ENCODE peak calls at places on chromosomes 1 and 21, in nine cellular contexts. One of them, this sample, is unnamed.

GRCh38 chr1:25427696-25428095 is 3.0 kb upstream of the MACO1 start:
- DNase-seq in T-cell: no peak
- DNase-seq in stimulated activated naive CD8-positive, alpha-beta T cell treated with anti-CD3 and anti-CD28 coated beads, Interleukin-15, Interleukin-2, amounts not matched to agents 100 U/mL and 50 U/mL, for 24 hours: no peak
- DNase-seq in substantia nigra: no peak
- DNase-seq in naive thymus-derived CD4-positive, alpha-beta T cell: no peak
- DNase-seq in lower leg skin: no peak
- DNase-seq in hypothalamus: no peak
- DNase-seq in GM04503: no peak
- DNase-seq in mesendoderm: no peak
- DNase-seq in this sample: no peak

GRCh38 chr1:28885472-28885877 is 28.9 kb upstream of the EPB41 start:
- DNase-seq in T-cell: no peak
- DNase-seq in stimulated activated naive CD8-positive, alpha-beta T cell treated with anti-CD3 and anti-CD28 coated beads, Interleukin-15, Interleukin-2, amounts not matched to agents 100 U/mL and 50 U/mL, for 24 hours: no peak
- DNase-seq in substantia nigra: no peak
- DNase-seq in naive thymus-derived CD4-positive, alpha-beta T cell: no peak
- DNase-seq in lower leg skin: no peak
- DNase-seq in hypothalamus: no peak
- DNase-seq in GM04503: no peak
- DNase-seq in mesendoderm: no peak
- DNase-seq in this sample: no peak

GRCh38 chr1:56291374-56291841 is 288.0 kb downstream of the PLPP3 start:
- DNase-seq in T-cell: no peak
- DNase-seq in stimulated activated naive CD8-positive, alpha-beta T cell treated with anti-CD3 and anti-CD28 coated beads, Interleukin-15, Interleukin-2, amounts not matched to agents 100 U/mL and 50 U/mL, for 24 hours: no peak
- DNase-seq in substantia nigra: no peak
- DNase-seq in naive thymus-derived CD4-positive, alpha-beta T cell: no peak
- DNase-seq in lower leg skin: no peak
- DNase-seq in hypothalamus: no peak
- DNase-seq in GM04503: no peak
- DNase-seq in mesendoderm: peak
- DNase-seq in this sample: no peak

GRCh38 chr1:2103901-2104590 is 53.8 kb downstream of the PRKCZ start:
- DNase-seq in T-cell: no peak
- DNase-seq in stimulated activated naive CD8-positive, alpha-beta T cell treated with anti-CD3 and anti-CD28 coated beads, Interleukin-15, Interleukin-2, amounts not matched to agents 100 U/mL and 50 U/mL, for 24 hours: no peak
- DNase-seq in substantia nigra: no peak
- DNase-seq in naive thymus-derived CD4-positive, alpha-beta T cell: no peak
- DNase-seq in lower leg skin: no peak
- DNase-seq in hypothalamus: no peak
- DNase-seq in GM04503: no peak
- DNase-seq in mesendoderm: no peak
- DNase-seq in this sample: no peak

GRCh38 chr1:66637146-66637545 is 103.2 kb downstream of the SGIP1 start:
- DNase-seq in T-cell: no peak
- DNase-seq in stimulated activated naive CD8-positive, alpha-beta T cell treated with anti-CD3 and anti-CD28 coated beads, Interleukin-15, Interleukin-2, amounts not matched to agents 100 U/mL and 50 U/mL, for 24 hours: no peak
- DNase-seq in substantia nigra: no peak
- DNase-seq in naive thymus-derived CD4-positive, alpha-beta T cell: no peak
- DNase-seq in lower leg skin: no peak
- DNase-seq in hypothalamus: no peak
- DNase-seq in GM04503: no peak
- DNase-seq in mesendoderm: no peak
- DNase-seq in this sample: no peak

GRCh38 chr1:220990417-220991337 is 111.4 kb downstream of the HLX start:
- DNase-seq in T-cell: no peak
- DNase-seq in stimulated activated naive CD8-positive, alpha-beta T cell treated with anti-CD3 and anti-CD28 coated beads, Interleukin-15, Interleukin-2, amounts not matched to agents 100 U/mL and 50 U/mL, for 24 hours: no peak
- DNase-seq in substantia nigra: no peak
- DNase-seq in naive thymus-derived CD4-positive, alpha-beta T cell: no peak
- DNase-seq in lower leg skin: no peak
- DNase-seq in hypothalamus: no peak
- DNase-seq in GM04503: no peak
- DNase-seq in mesendoderm: peak
- DNase-seq in this sample: peak

GRCh38 chr21:28207776-28208175 is 784.9 kb downstream of the LTN1 start:
- DNase-seq in T-cell: no peak
- DNase-seq in stimulated activated naive CD8-positive, alpha-beta T cell treated with anti-CD3 and anti-CD28 coated beads, Interleukin-15, Interleukin-2, amounts not matched to agents 100 U/mL and 50 U/mL, for 24 hours: no peak
- DNase-seq in substantia nigra: no peak
- DNase-seq in naive thymus-derived CD4-positive, alpha-beta T cell: no peak
- DNase-seq in lower leg skin: no peak
- DNase-seq in hypothalamus: no peak
- DNase-seq in GM04503: peak
- DNase-seq in mesendoderm: no peak
- DNase-seq in this sample: no peak

GRCh38 chr1:116852910-116853309 is 56.8 kb upstream of the PTGFRN start:
- DNase-seq in T-cell: no peak
- DNase-seq in stimulated activated naive CD8-positive, alpha-beta T cell treated with anti-CD3 and anti-CD28 coated beads, Interleukin-15, Interleukin-2, amounts not matched to agents 100 U/mL and 50 U/mL, for 24 hours: no peak
- DNase-seq in substantia nigra: no peak
- DNase-seq in naive thymus-derived CD4-positive, alpha-beta T cell: no peak
- DNase-seq in lower leg skin: no peak
- DNase-seq in hypothalamus: no peak
- DNase-seq in GM04503: no peak
- DNase-seq in mesendoderm: peak
- DNase-seq in this sample: no peak

GRCh38 chr21:43893536-43894205 is 28.6 kb downstream of the AGPAT3 start:
- DNase-seq in T-cell: peak
- DNase-seq in stimulated activated naive CD8-positive, alpha-beta T cell treated with anti-CD3 and anti-CD28 coated beads, Interleukin-15, Interleukin-2, amounts not matched to agents 100 U/mL and 50 U/mL, for 24 hours: peak
- DNase-seq in substantia nigra: no peak
- DNase-seq in naive thymus-derived CD4-positive, alpha-beta T cell: peak
- DNase-seq in lower leg skin: no peak
- DNase-seq in hypothalamus: no peak
- DNase-seq in GM04503: no peak
- DNase-seq in mesendoderm: no peak
- DNase-seq in this sample: no peak

GRCh38 chr21:37453350-37453749 is 86.8 kb downstream of the DYRK1A start:
- DNase-seq in T-cell: no peak
- DNase-seq in stimulated activated naive CD8-positive, alpha-beta T cell treated with anti-CD3 and anti-CD28 coated beads, Interleukin-15, Interleukin-2, amounts not matched to agents 100 U/mL and 50 U/mL, for 24 hours: no peak
- DNase-seq in substantia nigra: no peak
- DNase-seq in naive thymus-derived CD4-positive, alpha-beta T cell: no peak
- DNase-seq in lower leg skin: no peak
- DNase-seq in hypothalamus: no peak
- DNase-seq in GM04503: no peak
- DNase-seq in mesendoderm: no peak
- DNase-seq in this sample: no peak

GRCh38 chr1:220680085-220680687 is 10.0 kb upstream of the C1orf115 start:
- DNase-seq in T-cell: no peak
- DNase-seq in stimulated activated naive CD8-positive, alpha-beta T cell treated with anti-CD3 and anti-CD28 coated beads, Interleukin-15, Interleukin-2, amounts not matched to agents 100 U/mL and 50 U/mL, for 24 hours: no peak
- DNase-seq in substantia nigra: no peak
- DNase-seq in naive thymus-derived CD4-positive, alpha-beta T cell: no peak
- DNase-seq in lower leg skin: no peak
- DNase-seq in hypothalamus: no peak
- DNase-seq in GM04503: no peak
- DNase-seq in mesendoderm: peak
- DNase-seq in this sample: no peak

GRCh38 chr1:229093258-229093540 is 177.7 kb upstream of the RAB4A start:
- DNase-seq in T-cell: no peak
- DNase-seq in stimulated activated naive CD8-positive, alpha-beta T cell treated with anti-CD3 and anti-CD28 coated beads, Interleukin-15, Interleukin-2, amounts not matched to agents 100 U/mL and 50 U/mL, for 24 hours: no peak
- DNase-seq in substantia nigra: no peak
- DNase-seq in naive thymus-derived CD4-positive, alpha-beta T cell: no peak
- DNase-seq in lower leg skin: no peak
- DNase-seq in hypothalamus: no peak
- DNase-seq in GM04503: no peak
- DNase-seq in mesendoderm: no peak
- DNase-seq in this sample: no peak

GRCh38 chr1:106222415-106222814 is 834.1 kb upstream of the PRMT6 start:
- DNase-seq in T-cell: no peak
- DNase-seq in stimulated activated naive CD8-positive, alpha-beta T cell treated with anti-CD3 and anti-CD28 coated beads, Interleukin-15, Interleukin-2, amounts not matched to agents 100 U/mL and 50 U/mL, for 24 hours: no peak
- DNase-seq in substantia nigra: no peak
- DNase-seq in naive thymus-derived CD4-positive, alpha-beta T cell: no peak
- DNase-seq in lower leg skin: no peak
- DNase-seq in hypothalamus: no peak
- DNase-seq in GM04503: no peak
- DNase-seq in mesendoderm: peak
- DNase-seq in this sample: peak

GRCh38 chr1:54273837-54274192 is 73.8 kb downstream of the MRPL37 start:
- DNase-seq in T-cell: no peak
- DNase-seq in stimulated activated naive CD8-positive, alpha-beta T cell treated with anti-CD3 and anti-CD28 coated beads, Interleukin-15, Interleukin-2, amounts not matched to agents 100 U/mL and 50 U/mL, for 24 hours: no peak
- DNase-seq in substantia nigra: peak
- DNase-seq in naive thymus-derived CD4-positive, alpha-beta T cell: no peak
- DNase-seq in lower leg skin: peak
- DNase-seq in hypothalamus: no peak
- DNase-seq in GM04503: no peak
- DNase-seq in mesendoderm: peak
- DNase-seq in this sample: peak

GRCh38 chr1:246971322-246971721 is 36.5 kb downstream of the ZNF695 start:
- DNase-seq in T-cell: peak
- DNase-seq in stimulated activated naive CD8-positive, alpha-beta T cell treated with anti-CD3 and anti-CD28 coated beads, Interleukin-15, Interleukin-2, amounts not matched to agents 100 U/mL and 50 U/mL, for 24 hours: peak
- DNase-seq in substantia nigra: peak
- DNase-seq in naive thymus-derived CD4-positive, alpha-beta T cell: peak
- DNase-seq in lower leg skin: peak
- DNase-seq in hypothalamus: no peak
- DNase-seq in GM04503: no peak
- DNase-seq in mesendoderm: peak
- DNase-seq in this sample: peak

GRCh38 chr1:95635820-95636219 is 401.8 kb downstream of the RWDD3 start:
- DNase-seq in T-cell: no peak
- DNase-seq in stimulated activated naive CD8-positive, alpha-beta T cell treated with anti-CD3 and anti-CD28 coated beads, Interleukin-15, Interleukin-2, amounts not matched to agents 100 U/mL and 50 U/mL, for 24 hours: no peak
- DNase-seq in substantia nigra: no peak
- DNase-seq in naive thymus-derived CD4-positive, alpha-beta T cell: no peak
- DNase-seq in lower leg skin: no peak
- DNase-seq in hypothalamus: no peak
- DNase-seq in GM04503: no peak
- DNase-seq in mesendoderm: no peak
- DNase-seq in this sample: no peak

GRCh38 chr1:188363943-188364342 is 1535.2 kb downstream of the PLA2G4A start:
- DNase-seq in T-cell: no peak
- DNase-seq in stimulated activated naive CD8-positive, alpha-beta T cell treated with anti-CD3 and anti-CD28 coated beads, Interleukin-15, Interleukin-2, amounts not matched to agents 100 U/mL and 50 U/mL, for 24 hours: no peak
- DNase-seq in substantia nigra: no peak
- DNase-seq in naive thymus-derived CD4-positive, alpha-beta T cell: no peak
- DNase-seq in lower leg skin: no peak
- DNase-seq in hypothalamus: no peak
- DNase-seq in GM04503: no peak
- DNase-seq in mesendoderm: no peak
- DNase-seq in this sample: no peak

GRCh38 chr1:234998174-234998741 is 130.4 kb downstream of the TOMM20 start:
- DNase-seq in T-cell: no peak
- DNase-seq in stimulated activated naive CD8-positive, alpha-beta T cell treated with anti-CD3 and anti-CD28 coated beads, Interleukin-15, Interleukin-2, amounts not matched to agents 100 U/mL and 50 U/mL, for 24 hours: no peak
- DNase-seq in substantia nigra: peak
- DNase-seq in naive thymus-derived CD4-positive, alpha-beta T cell: no peak
- DNase-seq in lower leg skin: peak
- DNase-seq in hypothalamus: no peak
- DNase-seq in GM04503: no peak
- DNase-seq in mesendoderm: peak
- DNase-seq in this sample: peak

GRCh38 chr1:4650981-4651380 is 3.4 kb upstream of the AJAP1 start:
- DNase-seq in T-cell: no peak
- DNase-seq in stimulated activated naive CD8-positive, alpha-beta T cell treated with anti-CD3 and anti-CD28 coated beads, Interleukin-15, Interleukin-2, amounts not matched to agents 100 U/mL and 50 U/mL, for 24 hours: no peak
- DNase-seq in substantia nigra: no peak
- DNase-seq in naive thymus-derived CD4-positive, alpha-beta T cell: no peak
- DNase-seq in lower leg skin: no peak
- DNase-seq in hypothalamus: no peak
- DNase-seq in GM04503: no peak
- DNase-seq in mesendoderm: peak
- DNase-seq in this sample: no peak

GRCh38 chr1:157363660-157364140 is 188.6 kb downstream of the FCRL5 start:
- DNase-seq in T-cell: no peak
- DNase-seq in stimulated activated naive CD8-positive, alpha-beta T cell treated with anti-CD3 and anti-CD28 coated beads, Interleukin-15, Interleukin-2, amounts not matched to agents 100 U/mL and 50 U/mL, for 24 hours: no peak
- DNase-seq in substantia nigra: no peak
- DNase-seq in naive thymus-derived CD4-positive, alpha-beta T cell: no peak
- DNase-seq in lower leg skin: no peak
- DNase-seq in hypothalamus: no peak
- DNase-seq in GM04503: no peak
- DNase-seq in mesendoderm: peak
- DNase-seq in this sample: peak

GRCh38 chr1:39170731-39171375 is 33.6 kb upstream of the MACF1 start:
- DNase-seq in T-cell: no peak
- DNase-seq in stimulated activated naive CD8-positive, alpha-beta T cell treated with anti-CD3 and anti-CD28 coated beads, Interleukin-15, Interleukin-2, amounts not matched to agents 100 U/mL and 50 U/mL, for 24 hours: no peak
- DNase-seq in substantia nigra: no peak
- DNase-seq in naive thymus-derived CD4-positive, alpha-beta T cell: no peak
- DNase-seq in lower leg skin: no peak
- DNase-seq in hypothalamus: no peak
- DNase-seq in GM04503: no peak
- DNase-seq in mesendoderm: peak
- DNase-seq in this sample: no peak

GRCh38 chr1:206495493-206496046 is 11.8 kb upstream of the RASSF5 start:
- DNase-seq in T-cell: no peak
- DNase-seq in stimulated activated naive CD8-positive, alpha-beta T cell treated with anti-CD3 and anti-CD28 coated beads, Interleukin-15, Interleukin-2, amounts not matched to agents 100 U/mL and 50 U/mL, for 24 hours: no peak
- DNase-seq in substantia nigra: no peak
- DNase-seq in naive thymus-derived CD4-positive, alpha-beta T cell: no peak
- DNase-seq in lower leg skin: no peak
- DNase-seq in hypothalamus: no peak
- DNase-seq in GM04503: no peak
- DNase-seq in mesendoderm: no peak
- DNase-seq in this sample: no peak

GRCh38 chr1:223844962-223845809 is 561 bp downstream of the TP53BP2 start:
- DNase-seq in T-cell: peak
- DNase-seq in stimulated activated naive CD8-positive, alpha-beta T cell treated with anti-CD3 and anti-CD28 coated beads, Interleukin-15, Interleukin-2, amounts not matched to agents 100 U/mL and 50 U/mL, for 24 hours: peak
- DNase-seq in substantia nigra: peak
- DNase-seq in naive thymus-derived CD4-positive, alpha-beta T cell: peak
- DNase-seq in lower leg skin: peak
- DNase-seq in hypothalamus: peak
- DNase-seq in GM04503: peak
- DNase-seq in mesendoderm: peak
- DNase-seq in this sample: no peak

GRCh38 chr1:7644906-7645750 is 126.0 kb upstream of the VAMP3 start:
- DNase-seq in T-cell: no peak
- DNase-seq in stimulated activated naive CD8-positive, alpha-beta T cell treated with anti-CD3 and anti-CD28 coated beads, Interleukin-15, Interleukin-2, amounts not matched to agents 100 U/mL and 50 U/mL, for 24 hours: no peak
- DNase-seq in substantia nigra: peak
- DNase-seq in naive thymus-derived CD4-positive, alpha-beta T cell: no peak
- DNase-seq in lower leg skin: no peak
- DNase-seq in hypothalamus: no peak
- DNase-seq in GM04503: no peak
- DNase-seq in mesendoderm: no peak
- DNase-seq in this sample: peak